ENCODE peak calls at places on chromosomes 16 and 17, in four cellular contexts. S, R, Y and U are unnamed samples.

GRCh38 chr16:29852654-29853053 is 10.4 kb downstream of the CDIPT start:
- DNase-seq in Y (no peak), S (no peak), R (no peak), U (no peak)

GRCh38 chr17:34045990-34046389 is 209.1 kb upstream of the CCL2 start:
- DNase-seq in Y (no peak), R (no peak), S (no peak), U (no peak)

GRCh38 chr17:64063766-64064224 is 43.4 kb upstream of the ICAM2 start:
- DNase-seq in S (peak), Y (peak), R (peak), U (peak)

GRCh38 chr16:68760671-68761275 is 23.7 kb downstream of the CDH1 start:
- DNase-seq in S (peak), R (no peak), Y (peak), U (peak)

GRCh38 chr17:41455236-41455635 is 11.9 kb downstream of the KRT32 start:
- DNase-seq in Y (no peak), S (no peak), R (no peak), U (no peak)

GRCh38 chr17:44990994-44991393 is 22.9 kb upstream of the C1QL1 start:
- DNase-seq in R (no peak), Y (no peak), S (no peak), U (no peak)

GRCh38 chr17:58329035-58329807 is 626 bp upstream of the TSPOAP1 start:
- DNase-seq in R (no peak), S (peak), Y (peak), U (no peak)

GRCh38 chr17:57086069-57086930 is 1.3 kb downstream of the AKAP1 start:
- DNase-seq in R (no peak), S (peak), Y (peak), U (peak)

GRCh38 chr16:51683882-51684281 is 532.8 kb upstream of the SALL1 start:
- DNase-seq in R (no peak), S (no peak), Y (no peak), U (no peak)

GRCh38 chr16:54446639-54447038 is 160.1 kb upstream of the IRX3 start:
- DNase-seq in Y (no peak), R (no peak), S (no peak), U (no peak)

GRCh38 chr16:47058295-47059086 is 85.0 kb upstream of the DNAJA2 start:
- DNase-seq in S (no peak), R (no peak), Y (peak), U (no peak)

GRCh38 chr17:7019839-7020519 is 2.9 kb upstream of the BCL6B start:
- DNase-seq in Y (no peak), R (no peak), S (peak), U (peak)

GRCh38 chr17:77466140-77466539 is 325.4 kb downstream of the SEC14L1 start:
- DNase-seq in Y (no peak), S (no peak), R (no peak), U (no peak)

GRCh38 chr16:31351937-31352315 is 3.0 kb upstream of the ITGAX start:
- DNase-seq in S (no peak), R (no peak), Y (no peak), U (no peak)

GRCh38 chr17:32015245-32016013 is 8.2 kb downstream of the LRRC37B start:
- DNase-seq in S (no peak), R (no peak), Y (no peak), U (no peak)

GRCh38 chr16:50731130-50731988 is 10.5 kb upstream of the CYLD start:
- DNase-seq in Y (no peak), R (no peak), S (no peak), U (no peak)

GRCh38 chr17:64276961-64277505 is 14.0 kb upstream of the TEX2 start:
- DNase-seq in Y (no peak), R (no peak), S (no peak), U (no peak)

GRCh38 chr17:39634384-39634871 is 2.5 kb upstream of the STARD3 start:
- DNase-seq in Y (no peak), R (no peak), S (peak), U (peak)

GRCh38 chr16:14324581-14324980 is 253.5 kb downstream of the MRTFB start:
- DNase-seq in R (no peak), S (no peak), Y (no peak), U (no peak)

GRCh38 chr16:8594149-8594666 is 3.9 kb upstream of the TMEM114 start:
- DNase-seq in R (no peak), S (peak), Y (no peak), U (no peak)

GRCh38 chr17:79626156-79626890 is 15.5 kb upstream of the RBFOX3 start:
- DNase-seq in S (no peak), R (no peak), Y (no peak), U (no peak)

GRCh38 chr16:75264999-75265910 is 13.8 kb upstream of the BCAR1 start:
- DNase-seq in R (no peak), S (no peak), Y (no peak), U (no peak)

GRCh38 chr16:72560617-72561016 is 388.7 kb upstream of the PMFBP1 start:
- DNase-seq in S (no peak), Y (peak), R (no peak), U (no peak)

DNA sequence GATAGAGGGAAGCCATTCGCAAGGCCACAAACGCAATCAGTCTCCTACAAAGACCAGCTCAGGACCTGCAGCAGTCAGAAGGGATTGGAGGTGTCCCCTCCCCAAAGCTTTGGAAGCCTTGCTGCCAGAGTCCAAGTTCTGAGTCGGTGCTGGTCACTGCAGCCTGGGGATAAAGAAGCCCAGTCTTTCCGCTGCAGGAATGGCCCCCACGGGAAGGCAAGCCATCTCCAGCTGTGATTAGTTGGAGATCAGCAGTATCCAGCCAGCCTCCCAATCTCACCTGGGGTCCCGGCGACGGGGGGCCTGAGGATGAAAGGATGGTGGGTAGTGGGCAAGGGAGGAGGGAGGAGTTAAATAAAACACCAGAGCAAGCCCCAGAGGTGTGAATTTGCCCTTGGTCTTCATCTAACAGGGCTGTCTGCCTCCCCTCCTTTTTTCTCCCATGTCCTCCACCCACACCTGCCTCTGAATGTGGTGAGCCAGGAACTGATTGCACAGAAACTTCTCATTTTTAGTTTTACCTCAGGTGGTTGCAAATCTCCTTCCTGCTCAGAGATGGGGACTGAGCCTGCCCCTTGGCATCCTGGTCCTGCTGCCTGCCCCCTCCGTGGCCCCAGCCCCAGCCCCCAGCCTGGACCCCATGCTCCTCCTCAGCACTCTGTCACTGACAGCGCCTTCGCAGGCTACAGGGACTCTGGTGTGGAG is 262.8 kb upstream of the SDK2 start:
- DNase-seq in S (no peak), Y (no peak), R (no peak), U (no peak)
- TF ChIP-seq KDM1A in S (no peak), Y (no peak), R (no peak), U (no peak)

GRCh38 chr17:42723636-42724035 is 21.2 kb downstream of the EZH1 start:
- DNase-seq in R (no peak), Y (no peak), S (no peak), U (no peak)

GRCh38 chr17:42725143-42725542 is 19.7 kb downstream of the EZH1 start:
- DNase-seq in R (no peak), Y (no peak), S (no peak), U (no peak)

GRCh38 chr17:42720996-42721583 is 23.8 kb downstream of the EZH1 start:
- DNase-seq in S (peak), Y (peak), R (no peak), U (peak)
- TF ChIP-seq PHF8 in S (no peak), Y (no peak), R (no peak), U (no peak)

DNA sequence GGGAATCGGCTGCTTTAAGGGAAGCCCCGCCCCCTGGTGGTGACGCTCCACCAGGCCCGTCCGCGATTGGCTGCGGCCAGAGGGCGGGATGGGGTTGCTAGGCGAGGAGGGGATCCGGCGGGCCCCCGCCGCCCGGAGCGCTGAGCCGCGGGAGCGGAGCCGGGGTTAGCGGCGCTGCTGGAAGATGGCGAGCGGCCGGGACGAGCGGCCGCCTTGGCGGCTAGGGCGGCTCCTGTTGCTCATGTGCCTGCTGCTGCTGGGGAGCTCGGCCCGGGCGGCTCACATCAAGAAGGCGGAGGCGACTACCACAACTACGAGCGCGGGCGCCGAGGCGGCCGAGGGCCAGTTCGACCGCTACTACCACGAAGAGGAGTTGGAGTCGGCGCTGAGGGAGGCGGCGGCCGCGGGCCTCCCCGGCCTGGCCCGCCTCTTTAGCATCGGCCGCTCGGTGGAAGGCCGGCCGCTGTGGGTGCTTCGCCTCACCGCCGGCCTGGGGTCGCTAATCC is at the start of gene CPD:
- DNase-seq in Y (peak), R (peak), S (peak), U (peak)
- TF ChIP-seq KDM1A in Y (no peak), R (no peak), S (no peak), U (no peak)

GRCh38 chr17:50196826-50197225 is 4.6 kb downstream of the COL1A1 start:
- DNase-seq in Y (no peak), R (no peak), S (no peak), U (no peak)

GRCh38 chr17:50195196-50195865 is 6.1 kb downstream of the COL1A1 start:
- DNase-seq in R (no peak), S (no peak), Y (no peak), U (no peak)

GRCh38 chr17:50196036-50196435 is 5.4 kb downstream of the COL1A1 start:
- DNase-seq in Y (no peak), R (no peak), S (no peak), U (no peak)

GRCh38 chr17:50192873-50193274 is 8.6 kb downstream of the COL1A1 start:
- DNase-seq in Y (no peak), S (no peak), R (no peak), U (no peak)

DNA sequence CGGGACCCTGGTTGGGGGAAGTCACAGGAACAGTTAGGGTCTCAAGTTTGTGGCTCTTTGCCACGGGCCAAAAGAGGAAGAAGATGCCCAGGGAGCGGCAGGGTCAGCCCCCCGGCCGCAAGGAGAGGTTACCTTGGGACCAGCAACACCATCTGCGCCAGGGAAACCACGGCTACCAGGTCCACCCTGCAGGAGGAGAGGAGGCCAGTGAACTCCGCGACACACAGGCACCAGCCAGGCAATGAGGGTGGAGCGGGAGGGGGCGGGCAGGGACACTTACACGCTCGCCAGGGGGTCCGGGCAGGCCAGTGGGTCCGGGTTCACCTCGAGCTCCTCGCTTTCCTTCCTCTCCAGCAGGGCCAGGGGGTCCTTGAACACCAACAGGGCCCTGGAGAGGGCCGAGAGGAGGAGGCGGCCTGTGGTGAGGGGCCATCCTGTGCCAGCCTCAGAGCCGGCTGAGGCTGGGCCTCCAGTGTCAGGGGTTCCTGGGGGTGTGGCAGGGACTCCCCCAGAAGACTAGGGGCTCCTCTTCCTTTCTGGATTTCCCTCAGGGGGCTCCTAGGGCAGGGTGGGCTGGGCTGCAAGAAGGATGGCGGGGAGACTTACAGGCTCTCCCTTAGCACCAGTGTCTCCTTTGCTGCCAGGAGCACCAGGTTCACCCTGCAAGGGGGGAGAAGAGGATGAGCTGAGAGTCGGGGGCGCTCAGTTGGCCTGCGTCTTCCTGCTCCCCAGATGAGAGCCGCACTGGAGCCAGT is 6.8 kb downstream of the COL1A1 start:
- DNase-seq in S (no peak), Y (no peak), R (no peak), U (no peak)
- TF ChIP-seq PHF8 in S (no peak), Y (no peak), R (no peak), U (no peak)